ENCODE peak calls at places on chromosome 9, in ten cellular contexts. S, Y, X, U, Z, A, C, F, D and V are unnamed samples.

GRCh38 chr9:103361906-103362305 is 366.8 kb downstream of the CYLC2 start:
- DNase-seq in A (no peak), Z (no peak), C (no peak), D (no peak), U (no peak), S (no peak), X (no peak), Y (no peak), F (peak; percentile 16), V (no peak)

GRCh38 chr9:96116275-96117051 is 185.5 kb downstream of the HSD17B3 start:
- DNase-seq in S (no peak), Y (peak; percentile 48), Z (no peak), A (no peak), C (no peak), X (no peak), F (no peak), D (no peak), U (no peak), V (no peak)

GRCh38 chr9:78786794-78787193 is 489.9 kb downstream of the PSAT1 start:
- DNase-seq in A (peak; percentile 87), C (no peak), X (no peak), D (no peak), Z (no peak), F (peak; percentile 10), S (peak; percentile 33), Y (peak; percentile 1), U (peak; percentile 57), V (no peak)

GRCh38 chr9:134515026-134515821 is 126.4 kb upstream of the COL5A1 start:
- DNase-seq in C (no peak), F (no peak), S (no peak), Z (no peak), U (no peak), D (no peak), A (peak; percentile 73), Y (no peak), X (no peak), V (peak; percentile 85)

GRCh38 chr9:124133752-124134151 is 122.2 kb downstream of the LHX2 start:
- DNase-seq in F (no peak), C (peak; percentile 58), X (no peak), Y (peak; percentile 49), D (peak; percentile 80), A (peak; percentile 59), S (peak; percentile 46), U (peak; percentile 68), Z (peak; percentile 43), V (peak; percentile 84)

GRCh38 chr9:6109986-6110385 is 94.6 kb upstream of the RANBP6 start:
- DNase-seq in C (no peak), A (no peak), Y (peak; percentile 9), S (no peak), D (no peak), U (no peak), F (no peak), Z (no peak), X (no peak), V (no peak)

GRCh38 chr9:35611230-35611797 is 6.3 kb downstream of the TESK1 start:
- DNase-seq in U (peak; percentile 37), D (peak; percentile 59), S (peak; percentile 47), Z (peak; percentile 80), A (peak; percentile 74), F (peak; percentile 12), X (peak; percentile 13), Y (peak; percentile 43), C (peak; percentile 74), V (peak; percentile 94)

GRCh38 chr9:124960409-124960752 is 19.5 kb upstream of the GOLGA1 start:
- DNase-seq in Y (peak; percentile 65), S (peak; percentile 24), D (no peak), U (no peak), A (peak; percentile 36), F (peak; percentile 15), X (no peak), Z (no peak), C (no peak), V (no peak)

GRCh38 chr9:93127395-93127911 is 6.6 kb downstream of the NINJ1 start:
- DNase-seq in Y (peak; percentile 36), U (no peak), Z (no peak), A (no peak), X (no peak), C (no peak), S (no peak), D (no peak), F (no peak), V (peak; percentile 64)

GRCh38 chr9:101569736-101570501 is 24.9 kb downstream of the PPP3R2 start:
- DNase-seq in Z (no peak), D (no peak), U (no peak), C (no peak), Y (no peak), X (no peak), A (no peak), F (no peak), S (no peak), V (no peak)

GRCh38 chr9:135474915-135475314 is 4.7 kb upstream of the PPP1R26 start:
- DNase-seq in Z (peak; percentile 83), F (no peak), A (peak; percentile 13), D (peak; percentile 66), X (peak; percentile 19), S (no peak), U (peak; percentile 25), C (peak; percentile 25), Y (peak; percentile 4), V (peak; percentile 68)

GRCh38 chr9:14309403-14309802 is 4.5 kb downstream of the NFIB start:
- DNase-seq in U (peak; percentile 74), S (peak; percentile 42), C (no peak), A (no peak), X (no peak), Y (peak; percentile 82), Z (no peak), F (peak; percentile 93), D (peak; percentile 62), V (peak; percentile 55)

GRCh38 chr9:109010676-109011655 is 2.3 kb downstream of the CTNNAL1 start:
- DNase-seq in C (peak; percentile 18), D (no peak), Z (no peak), F (peak; percentile 80), Y (peak; percentile 94), S (peak; percentile 53), A (peak; percentile 80), X (peak; percentile 57), U (peak; percentile 91), V (peak; percentile 76)
- H3K79me2 ChIP-seq in C (peaks cover 27% of the 10 kb centered on the region), D (peaks cover 6% of the 10 kb centered on the region), Z (peaks cover 59% of the 10 kb centered on the region), F (peaks cover 67% of the 10 kb centered on the region), Y (peaks cover 56% of the 10 kb centered on the region), S (peaks cover 71% of the 10 kb centered on the region), A (peaks cover 55% of the 10 kb centered on the region), X (peaks cover 72% of the 10 kb centered on the region), U (peaks cover 69% of the 10 kb centered on the region), V (peaks cover 56% of the 10 kb centered on the region)

GRCh38 chr9:129497064-129497836 is 123.7 kb downstream of the C9orf50 start:
- DNase-seq in C (no peak), A (peak; percentile 56), Z (peak; percentile 89), Y (no peak), S (no peak), X (no peak), U (peak; percentile 15), D (no peak), F (no peak), V (peak; percentile 92)
- H3K4me1 ChIP-seq in C (peaks cover 8% of the 10 kb centered on the region), A (peaks cover 24% of the 10 kb centered on the region), Z (peaks cover 31% of the 10 kb centered on the region), Y (peaks cover 33% of the 10 kb centered on the region), S (peaks cover 20% of the 10 kb centered on the region), X (peaks cover 73% of the 10 kb centered on the region), U (peaks cover 21% of the 10 kb centered on the region), D (peaks cover 19% of the 10 kb centered on the region), F (peaks cover 16% of the 10 kb centered on the region), V (peaks cover 36% of the 10 kb centered on the region)

GRCh38 chr9:137222190-137223077 is at the start of gene RNF208:
- DNase-seq in X (no peak), C (no peak), D (no peak), Z (peak; percentile 50), A (peak; percentile 47), U (peak; percentile 12), Y (no peak), F (no peak), S (no peak), V (no peak)

GRCh38 chr9:137221477-137222111 is 446 bp downstream of the RNF208 start:
- DNase-seq in Z (peak; percentile 71), X (no peak), F (no peak), D (peak; percentile 30), C (no peak), S (no peak), U (no peak), A (no peak), Y (no peak), V (no peak)

GRCh38 chr9:137221095-137221374 is 1.0 kb downstream of the RNF208 start:
- DNase-seq in F (no peak), Y (no peak), X (no peak), A (no peak), S (no peak), C (no peak), Z (no peak), U (no peak), D (no peak), V (no peak)

GRCh38 chr9:137224850-137225694 is at the start of gene CYSRT1:
- DNase-seq in D (no peak), U (no peak), A (peak; percentile 28), Y (no peak), F (peak; percentile 23), S (no peak), C (no peak), X (no peak), Z (no peak), V (no peak)

GRCh38 chr9:137223078-137224040 is 1.3 kb upstream of the RNF208 start:
- DNase-seq in S (peak; percentile 97), F (peak; percentile 96), Z (peak; percentile 98), X (peak; percentile 97), Y (peak; percentile 98), A (peak; percentile 99), U (peak; percentile 98), D (peak; percentile 98), C (peak; percentile 100), V (peak; percentile 100)
- H3K27ac ChIP-seq in S (peak overlapping the region; percentile 81), F (peak overlapping the region; percentile 59), Z (peak overlapping the region; percentile 76), X (peak overlapping the region; percentile 98), Y (peak overlapping the region; percentile 62), A (peak overlapping the region; percentile 55), U (peak overlapping the region; percentile 68), D (peak overlapping the region; percentile 73), C (peak overlapping the region; percentile 65), V (peak overlapping the region; percentile 86)

GRCh38 chr9:75505654-75506053 is 384.8 kb upstream of the PCSK5 start:
- DNase-seq in S (no peak), Z (no peak), X (no peak), U (no peak), A (no peak), Y (no peak), C (no peak), D (no peak), F (no peak), V (no peak)

GRCh38 chr9:75504721-75505120 is 385.8 kb upstream of the PCSK5 start:
- DNase-seq in F (no peak), Z (peak; percentile 11), A (no peak), Y (no peak), U (peak; percentile 7), C (no peak), D (no peak), S (no peak), X (no peak), V (no peak)

GRCh38 chr9:75499812-75500211 is 390.7 kb upstream of the PCSK5 start:
- DNase-seq in U (no peak), F (no peak), S (no peak), D (no peak), A (no peak), Y (no peak), X (no peak), Z (no peak), C (no peak), V (no peak)

DNA sequence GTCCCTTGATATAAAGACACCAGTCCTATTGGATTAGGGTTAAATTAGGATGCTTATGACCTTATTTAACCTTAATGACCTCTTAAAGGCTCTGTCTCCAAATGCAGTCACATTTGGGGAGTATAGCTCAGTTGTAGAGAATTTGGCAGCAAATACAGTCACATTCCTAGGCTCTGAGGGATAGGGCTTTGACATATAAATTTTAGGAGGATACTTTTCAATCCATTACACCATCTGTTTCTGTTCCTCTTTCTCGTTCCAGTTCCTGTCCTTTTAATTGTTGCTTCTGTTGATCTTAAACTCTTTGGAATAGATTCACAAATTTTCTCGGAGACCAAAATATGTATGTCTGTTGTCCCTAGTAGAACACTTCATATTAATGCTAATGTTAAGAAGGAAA is 390.0 kb upstream of the PCSK5 start:
- DNase-seq in U (no peak), X (no peak), C (no peak), A (no peak), S (no peak), D (no peak), Z (no peak), Y (no peak), F (no peak), V (no peak)
- H3K79me2 ChIP-seq in U (no peaks in the 10 kb centered on the region), X (no peaks in the 10 kb centered on the region), C (no peaks in the 10 kb centered on the region), A (no peaks in the 10 kb centered on the region), S (no peaks in the 10 kb centered on the region), D (no peaks in the 10 kb centered on the region), Z (no peaks in the 10 kb centered on the region), Y (no peaks in the 10 kb centered on the region), F (no peaks in the 10 kb centered on the region), V (no peaks in the 10 kb centered on the region)